ENCODE peak calls at places on chromosomes 5 and 9, in six cellular contexts. A is body of pancreas; G is GM23248; L is neural progenitor cell; Z is psoas muscle; N is CD8-positive, alpha-beta memory T cell. T is an unnamed sample.
A peak's percentile ranks its signal among the peaks of the same experiment; 100 is the strongest.

GRCh38 chr5:72499730-72500129 is 7.5 kb downstream of the ZNF366 start:
- DNase-seq in A (no peak), G (no peak), L (peak; percentile 13), Z (peak; percentile 60), N (no peak), T (no peak)

GRCh38 chr9:37209431-37210386 is 89.3 kb downstream of the ZCCHC7 start:
- DNase-seq in A (no peak), G (peak; percentile 17), L (peak; percentile 29), Z (no peak), N (no peak), T (no peak)

GRCh38 chr9:127661342-127661741 is 45.4 kb upstream of the CFAP157 start:
- DNase-seq in A (no peak), G (no peak), L (peak; percentile 64), Z (no peak), N (no peak), T (no peak)

GRCh38 chr9:30723656-30724055 is 1660.8 kb upstream of the ACO1 start:
- DNase-seq in A (no peak), G (no peak), L (no peak), Z (no peak), N (no peak), T (no peak)

GRCh38 chr9:136939431-136939995 is 5.0 kb downstream of the FBXW5 start:
- DNase-seq in A (no peak), G (no peak), L (no peak), Z (peak; percentile 62), N (no peak), T (peak; percentile 29)

GRCh38 chr5:76715734-76716455 is at the start of gene F2R:
- DNase-seq in A (peak; percentile 22), G (peak; percentile 74), L (peak; percentile 91), Z (peak; percentile 64), N (peak; percentile 52), T (peak; percentile 48)

GRCh38 chr5:169914766-169915165 is 65.5 kb downstream of the INSYN2B start:
- DNase-seq in A (no peak), G (peak; percentile 84), L (peak; percentile 64), Z (peak; percentile 71), N (no peak), T (no peak)

GRCh38 chr9:132443951-132444615 is 34.1 kb downstream of the CFAP77 start:
- DNase-seq in A (no peak), G (no peak), L (no peak), Z (no peak), N (no peak), T (no peak)

GRCh38 chr9:121510766-121511555 is 11.3 kb upstream of the GGTA1 start:
- DNase-seq in A (no peak), G (peak; percentile 29), L (no peak), Z (no peak), N (no peak), T (no peak)

GRCh38 chr5:52837591-52838001 is 49.9 kb downstream of the ITGA1 start:
- DNase-seq in A (no peak), G (peak; percentile 26), L (no peak), Z (no peak), N (no peak), T (no peak)

GRCh38 chr9:87011551-87011950 is 64.2 kb upstream of the GAS1 start:
- DNase-seq in A (no peak), G (no peak), L (no peak), Z (no peak), N (no peak), T (no peak)

GRCh38 chr5:148926207-148926606 is 99.8 kb downstream of the ADRB2 start:
- DNase-seq in A (no peak), G (no peak), L (no peak), Z (no peak), N (no peak), T (no peak)

GRCh38 chr5:172364773-172365172 is 81.2 kb upstream of the UBTD2 start:
- DNase-seq in A (no peak), G (peak; percentile 7), L (no peak), Z (no peak), N (no peak), T (no peak)

GRCh38 chr5:98510111-98510510 is 263.4 kb upstream of the RGMB start:
- DNase-seq in A (peak; percentile 14), G (peak; percentile 58), L (no peak), Z (no peak), N (no peak), T (no peak)

GRCh38 chr5:19802686-19803085 is 185.3 kb downstream of the CDH18 start:
- DNase-seq in A (no peak), G (no peak), L (no peak), Z (no peak), N (no peak), T (no peak)

GRCh38 chr5:90542827-90543519 is 13.6 kb upstream of the LYSMD3 start:
- DNase-seq in A (no peak), G (no peak), L (no peak), Z (no peak), N (no peak), T (no peak)

GRCh38 chr5:963673-964531 is 44.7 kb upstream of the NKD2 start:
- DNase-seq in A (no peak), G (peak; percentile 73), L (no peak), Z (peak; percentile 43), N (no peak), T (no peak)

GRCh38 chr9:105357937-105358336 is 89.9 kb upstream of the FSD1L start:
- DNase-seq in A (no peak), G (no peak), L (no peak), Z (no peak), N (no peak), T (no peak)

GRCh38 chr9:127854169-127854833 is at the start of gene ENG:
- DNase-seq in A (peak; percentile 47), G (peak; percentile 80), L (no peak), Z (peak; percentile 88), N (no peak), T (no peak)

GRCh38 chr5:179262126-179262920 is 82.9 kb downstream of the ADAMTS2 start:
- DNase-seq in A (peak; percentile 6), G (no peak), L (no peak), Z (peak; percentile 50), N (no peak), T (peak; percentile 31)

GRCh38 chr5:50922942-50923767 is 256.7 kb downstream of the PARP8 start:
- DNase-seq in A (no peak), G (no peak), L (no peak), Z (peak; percentile 55), N (no peak), T (no peak)

GRCh38 chr5:142942901-142943300 is 172.7 kb downstream of the ARHGAP26 start:
- DNase-seq in A (peak; percentile 34), G (no peak), L (no peak), Z (no peak), N (no peak), T (no peak)

GRCh38 chr5:135526924-135527323 is 8.8 kb downstream of the NEUROG1 start:
- DNase-seq in A (no peak), G (no peak), L (no peak), Z (no peak), N (no peak), T (no peak)

GRCh38 chr5:135517631-135518030 is 18.1 kb downstream of the NEUROG1 start:
- DNase-seq in A (no peak), G (no peak), L (no peak), Z (no peak), N (no peak), T (no peak)

GRCh38 chr5:135521964-135522363 is 13.8 kb downstream of the NEUROG1 start:
- DNase-seq in A (no peak), G (no peak), L (no peak), Z (no peak), N (no peak), T (no peak)
- H3K27me3 ChIP-seq in A (peaks cover 4% of the 10 kb centered on the region), G (peaks cover 38% of the 10 kb centered on the region), L (peaks cover 96% of the 10 kb centered on the region), Z (peaks cover 13% of the 10 kb centered on the region), N (no peaks in the 10 kb centered on the region), T (no peaks in the 10 kb centered on the region)

DNA sequence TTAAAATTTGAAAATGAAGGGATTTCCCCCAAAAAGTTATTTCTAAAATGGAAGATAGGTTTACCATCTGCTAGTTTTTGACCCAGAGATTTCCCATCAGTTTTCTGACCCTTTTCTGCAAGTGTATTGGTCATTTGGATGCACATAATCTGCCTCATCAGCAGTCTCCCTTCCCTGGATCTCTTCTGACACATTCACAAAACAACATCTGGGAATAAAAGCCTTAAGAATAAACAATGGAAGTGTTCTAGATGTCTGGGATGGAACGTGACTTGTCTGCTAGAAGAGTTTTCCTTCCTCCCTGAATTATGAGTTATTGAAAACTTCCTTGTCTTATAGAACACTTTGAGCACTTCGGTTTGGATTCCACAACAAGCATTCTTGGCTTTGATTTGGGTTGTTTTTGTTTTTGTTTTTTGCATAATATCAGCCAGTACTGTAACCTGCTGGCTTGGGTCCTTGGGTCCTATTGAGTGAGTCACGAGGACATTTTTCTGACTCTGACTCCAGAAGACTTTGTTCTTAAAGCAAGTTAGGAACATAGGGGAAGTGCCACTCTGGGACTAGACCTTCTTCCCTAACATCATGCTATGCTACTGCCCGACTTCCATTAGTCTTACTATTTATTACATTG is 18.2 kb upstream of the ESM1 start:
- DNase-seq in A (no peak), G (peak; percentile 28), L (no peak), Z (no peak), N (no peak), T (no peak)
- H3K27me3 ChIP-seq in A (no peaks in the 10 kb centered on the region), G (no peaks in the 10 kb centered on the region), L (no peaks in the 10 kb centered on the region), Z (no peaks in the 10 kb centered on the region), N (no peaks in the 10 kb centered on the region), T (no peaks in the 10 kb centered on the region)

DNA sequence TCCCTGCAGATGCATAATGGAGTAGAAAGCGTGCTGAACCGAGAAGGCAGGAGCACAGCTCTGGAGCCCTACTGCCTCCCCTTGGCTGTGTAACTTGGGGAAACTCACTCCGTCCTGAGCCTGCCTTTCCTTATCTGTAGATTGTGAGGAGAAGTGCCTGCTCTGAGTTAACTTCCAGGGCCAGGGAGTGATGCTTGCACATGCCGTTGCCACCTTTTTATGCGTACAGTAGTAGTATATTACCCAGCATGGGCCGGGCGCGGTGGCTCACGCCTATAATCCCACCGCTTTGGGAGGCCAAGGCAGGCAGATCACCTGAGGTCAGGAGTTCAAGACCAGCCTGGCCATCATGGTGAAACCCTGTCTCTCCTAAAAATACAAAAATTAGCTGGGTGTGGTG is 87.1 kb downstream of the PDZD2 start:
- DNase-seq in A (no peak), G (no peak), L (no peak), Z (no peak), N (no peak), T (no peak)
- H3K27me3 ChIP-seq in A (no peaks in the 10 kb centered on the region), G (no peaks in the 10 kb centered on the region), L (no peaks in the 10 kb centered on the region), Z (no peaks in the 10 kb centered on the region), N (no peaks in the 10 kb centered on the region), T (no peaks in the 10 kb centered on the region)

GRCh38 chr9:114025760-114026159 is 52.3 kb downstream of the AMBP start:
- DNase-seq in A (no peak), G (no peak), L (no peak), Z (no peak), N (no peak), T (no peak)

GRCh38 chr9:114026335-114026734 is 51.8 kb downstream of the AMBP start:
- DNase-seq in A (no peak), G (no peak), L (no peak), Z (no peak), N (no peak), T (no peak)

GRCh38 chr9:114025196-114025753 is 52.8 kb downstream of the AMBP start:
- DNase-seq in A (no peak), G (no peak), L (no peak), Z (no peak), N (no peak), T (no peak)

GRCh38 chr9:114027159-114027895 is 50.8 kb downstream of the AMBP start:
- DNase-seq in A (no peak), G (no peak), L (no peak), Z (no peak), N (no peak), T (no peak)

DNA sequence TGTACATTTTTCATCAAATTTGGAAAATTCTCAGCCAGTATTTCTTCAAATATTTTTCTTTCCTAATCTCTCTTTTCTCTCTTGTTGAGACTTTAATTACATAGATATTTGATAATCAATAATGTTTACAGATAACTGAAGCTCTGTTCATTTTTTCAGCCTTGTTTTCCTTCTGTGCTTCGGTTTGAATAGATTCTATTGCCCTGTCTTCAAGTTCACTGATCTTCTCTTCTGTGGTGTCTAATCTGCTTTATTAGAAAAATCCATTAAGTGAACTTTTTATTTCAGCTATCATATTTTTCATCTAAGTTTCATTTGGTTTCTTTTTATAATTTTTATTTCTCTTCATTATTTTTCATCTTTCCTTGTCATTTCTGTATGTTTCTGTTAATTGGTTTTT is 54.1 kb downstream of the AMBP start:
- DNase-seq in A (no peak), G (no peak), L (no peak), Z (no peak), N (no peak), T (no peak)
- H3K27me3 ChIP-seq in A (no peaks in the 10 kb centered on the region), G (no peaks in the 10 kb centered on the region), L (no peaks in the 10 kb centered on the region), Z (no peaks in the 10 kb centered on the region), N (no peaks in the 10 kb centered on the region), T (no peaks in the 10 kb centered on the region)